ENCODE peak calls at places on chromosomes 6 and 20, in seven cellular contexts. R is Peyer's patch, Q is ovary, Z is stomach, H is tibial nerve, X is body of pancreas, D is endothelial cell of umbilical vein. M is an unnamed sample.

GRCh38 chr6:46606318-46606717 is 46.3 kb downstream of the CYP39A1 start:
- DNase-seq in R (no peak), Q (no peak), Z (no peak), H (no peak), X (no peak), D (no peak), M (no peak)

GRCh38 chr6:145815875-145816274 is 1.3 kb upstream of the FBXO30 start:
- DNase-seq in R (no peak), Q (no peak), Z (no peak), H (no peak), X (no peak), D (no peak), M (no peak)

GRCh38 chr6:25053875-25054371 is 118.2 kb upstream of the RIPOR2 start:
- DNase-seq in R (peak; percentile 47), Q (no peak), Z (no peak), H (peak; percentile 24), X (no peak), D (peak; percentile 27), M (no peak)

GRCh38 chr20:41654884-41655283 is 36.7 kb upstream of the CHD6 start:
- DNase-seq in R (no peak), Q (no peak), Z (peak; percentile 32), H (no peak), X (no peak), D (no peak), M (no peak)

GRCh38 chr20:61965606-61966491 is 99.8 kb downstream of the TAF4 start:
- DNase-seq in R (no peak), Q (peak; percentile 58), Z (no peak), H (no peak), X (no peak), D (no peak), M (no peak)

GRCh38 chr20:39036011-39036410 is 73.9 kb downstream of the DHX35 start:
- DNase-seq in R (no peak), Q (no peak), Z (no peak), H (no peak), X (no peak), D (no peak), M (no peak)

GRCh38 chr6:13262302-13263006 is 65.9 kb downstream of the TBC1D7 start:
- DNase-seq in R (no peak), Q (no peak), Z (no peak), H (no peak), X (no peak), D (no peak), M (no peak)

GRCh38 chr6:56144538-56145324 is 102.6 kb downstream of the COL21A1 start:
- DNase-seq in R (no peak), Q (no peak), Z (no peak), H (no peak), X (no peak), D (peak; percentile 41), M (no peak)

GRCh38 chr6:100846276-100846675 is 34.9 kb downstream of the ASCC3 start:
- DNase-seq in R (no peak), Q (no peak), Z (no peak), H (no peak), X (no peak), D (no peak), M (no peak)

GRCh38 chr6:118580585-118581419 is 32.7 kb downstream of the PLN start:
- DNase-seq in R (no peak), Q (no peak), Z (no peak), H (peak; percentile 40), X (peak; percentile 55), D (peak; percentile 68), M (no peak)

GRCh38 chr6:136526196-136526930 is 23.9 kb downstream of the MAP7 start:
- DNase-seq in R (no peak), Q (peak; percentile 49), Z (peak; percentile 46), H (no peak), X (peak; percentile 47), D (peak; percentile 29), M (peak; percentile 52)

GRCh38 chr6:2007165-2007564 is 238.2 kb downstream of the GMDS start:
- DNase-seq in R (no peak), Q (no peak), Z (no peak), H (no peak), X (no peak), D (no peak), M (no peak)

GRCh38 chr20:60258255-60258863 is 300.1 kb downstream of the CDH26 start:
- DNase-seq in R (no peak), Q (no peak), Z (no peak), H (no peak), X (peak; percentile 33), D (no peak), M (no peak)

DNA sequence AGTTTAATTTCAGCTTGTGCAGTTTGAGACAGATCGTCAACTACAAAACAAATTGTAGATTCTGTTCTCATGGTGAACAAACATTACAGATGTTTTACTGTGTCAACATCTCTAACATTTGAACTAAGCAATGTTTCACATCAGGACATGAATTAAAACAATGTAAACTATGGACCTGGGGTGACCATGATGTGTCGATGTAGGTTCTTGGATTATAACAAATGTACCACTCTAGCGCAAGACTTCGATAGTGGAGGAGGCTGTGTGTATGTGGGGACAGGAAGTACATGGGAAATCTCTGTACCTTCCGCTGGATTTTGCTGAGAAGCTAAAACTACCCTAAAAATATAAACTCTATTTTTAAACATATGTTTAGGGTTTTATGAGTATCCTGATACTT is 17.1 kb downstream of the HIVEP2 start:
- DNase-seq in R (no peak), Q (no peak), Z (no peak), H (no peak), X (no peak), D (no peak), M (no peak)
- TF ChIP-seq POLR2A in R (peak; percentile 18), Q (no peak), Z (no peak), H (no peak), X (peak; percentile 9), D (no peak), M (no peak)

DNA sequence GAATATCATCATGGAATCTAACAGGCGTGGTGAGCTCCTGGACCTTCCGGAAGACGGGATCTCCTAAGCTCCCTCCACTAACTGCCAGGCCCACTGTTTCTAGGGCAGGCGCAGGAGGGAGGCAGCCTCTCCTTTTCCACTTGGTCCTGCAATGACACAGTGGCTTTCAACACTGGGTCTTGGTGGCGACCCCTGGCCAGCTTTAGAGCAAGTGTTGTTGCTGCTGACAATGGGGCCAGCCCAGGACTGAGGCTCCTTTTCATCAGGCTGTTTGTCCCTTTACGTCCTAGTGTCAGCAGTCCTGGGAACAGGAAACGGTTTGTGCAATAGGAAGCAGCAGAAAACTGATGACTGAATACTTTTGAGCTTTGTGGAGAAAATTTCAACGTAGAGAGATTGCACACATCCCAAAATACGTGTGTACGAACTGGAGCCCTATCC is 9.7 kb upstream of the QKI start:
- DNase-seq in R (no peak), Q (no peak), Z (no peak), H (peak; percentile 58), X (peak; percentile 69), D (peak; percentile 61), M (peak; percentile 69)
- H3K27ac ChIP-seq in R (peak overlapping the region; percentile 66), Q (no peak overlapping the region), Z (peak overlapping the region; percentile 86), H (peak overlapping the region; percentile 96), X (peak overlapping the region; percentile 86), D (no peak overlapping the region), M (peak overlapping the region; percentile 85)

DNA sequence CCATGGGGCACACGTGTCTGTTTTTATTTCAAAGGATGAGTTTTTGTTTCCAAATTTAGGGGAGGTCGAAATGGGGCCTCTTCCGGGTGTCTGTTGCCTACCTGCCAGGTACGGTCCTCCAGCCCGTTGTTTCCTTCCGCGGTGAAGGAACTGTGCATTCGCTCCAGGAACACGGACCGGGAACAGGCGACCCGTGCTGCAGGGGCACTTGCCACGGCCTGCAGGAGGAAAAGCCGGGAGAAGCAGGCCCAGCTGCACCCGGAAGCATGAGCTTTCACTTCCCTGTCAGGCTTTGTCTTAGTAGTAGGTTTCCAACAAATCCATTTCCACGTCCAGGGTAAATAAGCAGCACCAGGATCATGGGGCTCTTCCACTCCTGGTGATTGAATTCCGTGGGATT is 17.0 kb upstream of the NPEPL1 start:
- DNase-seq in R (no peak), Q (no peak), Z (no peak), H (no peak), X (no peak), D (no peak), M (no peak)
- TF ChIP-seq CTCF in R (no peak), Q (no peak), Z (no peak), H (no peak), X (no peak), D (no peak), M (no peak)

GRCh38 chr20:63957004-63957689 is 931 bp upstream of the UCKL1 start:
- DNase-seq in R (peak; percentile 59), Q (peak; percentile 80), Z (peak; percentile 71), H (no peak), X (peak; percentile 66), D (peak; percentile 69), M (peak; percentile 55)
- TF ChIP-seq POLR2A in R (peak; percentile 21), Q (no peak), Z (no peak), H (peak; percentile 48), X (no peak), D (peak; percentile 54), M (peak; percentile 46)

DNA sequence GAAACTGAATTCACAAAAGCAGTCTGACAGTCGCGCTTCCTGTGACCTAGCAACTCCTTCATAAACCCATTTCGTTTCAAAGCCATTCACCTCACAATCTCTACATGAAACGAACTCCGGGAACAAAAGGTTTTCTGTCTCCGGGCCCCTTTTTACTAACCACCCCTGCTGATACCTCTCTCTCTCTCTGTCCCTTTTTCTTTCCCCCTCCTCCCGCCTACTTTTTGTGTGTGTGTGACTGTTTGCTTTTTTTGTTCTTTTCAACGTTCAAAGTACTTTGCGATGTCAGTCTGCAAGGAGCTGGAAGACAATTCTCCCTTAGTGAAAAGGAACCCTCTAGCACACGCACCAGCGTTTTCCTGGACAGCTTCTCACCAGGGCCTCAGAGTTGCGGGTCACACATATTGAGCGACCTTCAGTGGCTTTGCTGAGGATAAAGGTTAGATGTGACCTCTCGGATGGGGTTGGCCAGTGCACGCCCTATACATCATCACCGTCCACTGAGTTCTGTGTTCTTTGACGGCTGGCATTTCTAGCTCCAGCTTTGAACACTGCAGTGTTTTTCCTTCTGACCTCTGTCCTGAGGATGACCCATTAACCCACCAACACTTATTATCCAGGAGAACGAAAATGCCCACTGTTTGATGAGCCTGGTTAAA is 629 bp upstream of the NEDD9 start:
- DNase-seq in R (no peak), Q (peak; percentile 27), Z (no peak), H (no peak), X (no peak), D (no peak), M (no peak)
- H3K27ac ChIP-seq in R (peak overlapping the region; percentile 95), Q (peak overlapping the region; percentile 23), Z (peak overlapping the region; percentile 93), H (peak overlapping the region; percentile 96), X (peak overlapping the region; percentile 87), D (peak overlapping the region; percentile 93), M (peak overlapping the region; percentile 93)